ENCODE peak calls at places on chromosomes 6 and 20, in four cellular contexts. One of them, this sample, is unnamed.

GRCh38 chr6:130978660-130979396 is 84.2 kb downstream of the EPB41L2 start:
- DNase-seq in fibroblast of the aortic adventitia: no peak
- DNase-seq in activated CD4-positive, alpha-beta T cell treated with anti-CD3 and anti-CD28 coated beads, Interleukin-2, amount 50 U/mL, for 24 hours: no peak
- DNase-seq in CD8-positive, alpha-beta memory T cell: no peak
- DNase-seq in this sample: no peak

GRCh38 chr20:49510562-49511117 is 28.2 kb upstream of the KCNB1 start:
- DNase-seq in CD8-positive, alpha-beta memory T cell: no peak
- DNase-seq in fibroblast of the aortic adventitia: peak
- DNase-seq in activated CD4-positive, alpha-beta T cell treated with anti-CD3 and anti-CD28 coated beads, Interleukin-2, amount 50 U/mL, for 24 hours: no peak
- DNase-seq in this sample: no peak

GRCh38 chr20:59020938-59021551 is 1.8 kb downstream of the TUBB1 start:
- DNase-seq in CD8-positive, alpha-beta memory T cell: no peak
- DNase-seq in fibroblast of the aortic adventitia: peak
- DNase-seq in activated CD4-positive, alpha-beta T cell treated with anti-CD3 and anti-CD28 coated beads, Interleukin-2, amount 50 U/mL, for 24 hours: no peak
- DNase-seq in this sample: no peak

GRCh38 chr6:79335133-79335674 is 100.7 kb upstream of the HMGN3 start:
- DNase-seq in fibroblast of the aortic adventitia: no peak
- DNase-seq in activated CD4-positive, alpha-beta T cell treated with anti-CD3 and anti-CD28 coated beads, Interleukin-2, amount 50 U/mL, for 24 hours: no peak
- DNase-seq in CD8-positive, alpha-beta memory T cell: no peak
- DNase-seq in this sample: no peak

GRCh38 chr20:61251529-61252393 is at the start of gene CDH4:
- DNase-seq in fibroblast of the aortic adventitia: no peak
- DNase-seq in activated CD4-positive, alpha-beta T cell treated with anti-CD3 and anti-CD28 coated beads, Interleukin-2, amount 50 U/mL, for 24 hours: no peak
- DNase-seq in CD8-positive, alpha-beta memory T cell: no peak
- DNase-seq in this sample: no peak

GRCh38 chr20:1664911-1665310 is 7.3 kb upstream of the SIRPG start:
- DNase-seq in CD8-positive, alpha-beta memory T cell: peak
- DNase-seq in activated CD4-positive, alpha-beta T cell treated with anti-CD3 and anti-CD28 coated beads, Interleukin-2, amount 50 U/mL, for 24 hours: peak
- DNase-seq in fibroblast of the aortic adventitia: no peak
- DNase-seq in this sample: no peak

GRCh38 chr20:48653706-48654051 is 174.1 kb downstream of the PREX1 start:
- DNase-seq in fibroblast of the aortic adventitia: no peak
- DNase-seq in CD8-positive, alpha-beta memory T cell: no peak
- DNase-seq in activated CD4-positive, alpha-beta T cell treated with anti-CD3 and anti-CD28 coated beads, Interleukin-2, amount 50 U/mL, for 24 hours: no peak
- DNase-seq in this sample: no peak

GRCh38 chr6:134979142-134979541 is 29.2 kb upstream of the ALDH8A1 start:
- DNase-seq in activated CD4-positive, alpha-beta T cell treated with anti-CD3 and anti-CD28 coated beads, Interleukin-2, amount 50 U/mL, for 24 hours: peak
- DNase-seq in fibroblast of the aortic adventitia: no peak
- DNase-seq in CD8-positive, alpha-beta memory T cell: no peak
- DNase-seq in this sample: no peak

GRCh38 chr20:32945710-32946221 is 58.5 kb downstream of the SUN5 start:
- DNase-seq in fibroblast of the aortic adventitia: peak
- DNase-seq in CD8-positive, alpha-beta memory T cell: peak
- DNase-seq in activated CD4-positive, alpha-beta T cell treated with anti-CD3 and anti-CD28 coated beads, Interleukin-2, amount 50 U/mL, for 24 hours: peak
- DNase-seq in this sample: peak

GRCh38 chr6:67121115-67121514 is 1414.1 kb upstream of the EYS start:
- DNase-seq in fibroblast of the aortic adventitia: no peak
- DNase-seq in activated CD4-positive, alpha-beta T cell treated with anti-CD3 and anti-CD28 coated beads, Interleukin-2, amount 50 U/mL, for 24 hours: no peak
- DNase-seq in CD8-positive, alpha-beta memory T cell: no peak
- DNase-seq in this sample: no peak

GRCh38 chr6:51398793-51399192 is 580.1 kb downstream of the TFAP2B start:
- DNase-seq in activated CD4-positive, alpha-beta T cell treated with anti-CD3 and anti-CD28 coated beads, Interleukin-2, amount 50 U/mL, for 24 hours: no peak
- DNase-seq in fibroblast of the aortic adventitia: no peak
- DNase-seq in CD8-positive, alpha-beta memory T cell: no peak
- DNase-seq in this sample: no peak

GRCh38 chr6:169906004-169906740 is 154.8 kb downstream of the ERMARD start:
- DNase-seq in activated CD4-positive, alpha-beta T cell treated with anti-CD3 and anti-CD28 coated beads, Interleukin-2, amount 50 U/mL, for 24 hours: no peak
- DNase-seq in CD8-positive, alpha-beta memory T cell: no peak
- DNase-seq in fibroblast of the aortic adventitia: no peak
- DNase-seq in this sample: no peak

GRCh38 chr6:40183902-40184301 is 249.6 kb upstream of the MOCS1 start:
- DNase-seq in activated CD4-positive, alpha-beta T cell treated with anti-CD3 and anti-CD28 coated beads, Interleukin-2, amount 50 U/mL, for 24 hours: no peak
- DNase-seq in CD8-positive, alpha-beta memory T cell: no peak
- DNase-seq in fibroblast of the aortic adventitia: no peak
- DNase-seq in this sample: no peak

GRCh38 chr6:116399287-116399686 is 28.5 kb downstream of the DSE start:
- DNase-seq in activated CD4-positive, alpha-beta T cell treated with anti-CD3 and anti-CD28 coated beads, Interleukin-2, amount 50 U/mL, for 24 hours: no peak
- DNase-seq in fibroblast of the aortic adventitia: no peak
- DNase-seq in CD8-positive, alpha-beta memory T cell: no peak
- DNase-seq in this sample: no peak

GRCh38 chr6:167826230-167827061 is at the start of gene AFDN:
- DNase-seq in fibroblast of the aortic adventitia: peak
- DNase-seq in activated CD4-positive, alpha-beta T cell treated with anti-CD3 and anti-CD28 coated beads, Interleukin-2, amount 50 U/mL, for 24 hours: peak
- DNase-seq in CD8-positive, alpha-beta memory T cell: peak
- DNase-seq in this sample: no peak

GRCh38 chr6:147278891-147279290 is 74.7 kb downstream of the STXBP5 start:
- DNase-seq in CD8-positive, alpha-beta memory T cell: no peak
- DNase-seq in fibroblast of the aortic adventitia: no peak
- DNase-seq in activated CD4-positive, alpha-beta T cell treated with anti-CD3 and anti-CD28 coated beads, Interleukin-2, amount 50 U/mL, for 24 hours: no peak
- DNase-seq in this sample: no peak

GRCh38 chr6:24666097-24666615 is 543 bp downstream of the TDP2 start:
- DNase-seq in activated CD4-positive, alpha-beta T cell treated with anti-CD3 and anti-CD28 coated beads, Interleukin-2, amount 50 U/mL, for 24 hours: no peak
- DNase-seq in CD8-positive, alpha-beta memory T cell: no peak
- DNase-seq in fibroblast of the aortic adventitia: no peak
- DNase-seq in this sample: no peak

GRCh38 chr20:20824924-20825584 is 112.6 kb upstream of the RALGAPA2 start:
- DNase-seq in fibroblast of the aortic adventitia: peak
- DNase-seq in activated CD4-positive, alpha-beta T cell treated with anti-CD3 and anti-CD28 coated beads, Interleukin-2, amount 50 U/mL, for 24 hours: peak
- DNase-seq in CD8-positive, alpha-beta memory T cell: peak
- DNase-seq in this sample: peak

GRCh38 chr6:6824381-6824780 is 235.9 kb downstream of the LY86 start:
- DNase-seq in fibroblast of the aortic adventitia: no peak
- DNase-seq in CD8-positive, alpha-beta memory T cell: no peak
- DNase-seq in activated CD4-positive, alpha-beta T cell treated with anti-CD3 and anti-CD28 coated beads, Interleukin-2, amount 50 U/mL, for 24 hours: no peak
- DNase-seq in this sample: no peak

GRCh38 chr6:43978473-43979360 is 148.5 kb downstream of the MRPL14 start:
- DNase-seq in fibroblast of the aortic adventitia: peak
- DNase-seq in activated CD4-positive, alpha-beta T cell treated with anti-CD3 and anti-CD28 coated beads, Interleukin-2, amount 50 U/mL, for 24 hours: no peak
- DNase-seq in CD8-positive, alpha-beta memory T cell: no peak
- DNase-seq in this sample: no peak

GRCh38 chr6:15363523-15364400 is 117.9 kb downstream of the JARID2 start:
- DNase-seq in activated CD4-positive, alpha-beta T cell treated with anti-CD3 and anti-CD28 coated beads, Interleukin-2, amount 50 U/mL, for 24 hours: no peak
- DNase-seq in CD8-positive, alpha-beta memory T cell: no peak
- DNase-seq in fibroblast of the aortic adventitia: no peak
- DNase-seq in this sample: no peak

GRCh38 chr20:63873477-63873971 is 8.5 kb downstream of the TPD52L2 start:
- DNase-seq in fibroblast of the aortic adventitia: peak
- DNase-seq in activated CD4-positive, alpha-beta T cell treated with anti-CD3 and anti-CD28 coated beads, Interleukin-2, amount 50 U/mL, for 24 hours: peak
- DNase-seq in CD8-positive, alpha-beta memory T cell: no peak
- DNase-seq in this sample: no peak

GRCh38 chr6:31401403-31401802 is 2.0 kb upstream of the MICA start:
- DNase-seq in fibroblast of the aortic adventitia: peak
- DNase-seq in CD8-positive, alpha-beta memory T cell: no peak
- DNase-seq in activated CD4-positive, alpha-beta T cell treated with anti-CD3 and anti-CD28 coated beads, Interleukin-2, amount 50 U/mL, for 24 hours: no peak
- DNase-seq in this sample: no peak